ENCODE peak calls at places on chromosomes 1 and 21, in five cellular contexts. D, E, B, I and H are unnamed samples.

GRCh38 chr1:91564888-91565700 is 64.4 kb downstream of the CDC7 start:
- DNase-seq in D (no peak), I (no peak), E (no peak), B (no peak), H (no peak)

GRCh38 chr1:203557390-203557789 is 63.4 kb downstream of the OPTC start:
- DNase-seq in D (no peak), I (no peak), E (no peak), B (no peak), H (no peak)

GRCh38 chr21:46066843-46067331 is 31.0 kb upstream of the COL6A2 start:
- DNase-seq in I (no peak), E (no peak), B (no peak), D (no peak), H (peak)

GRCh38 chr1:244349103-244349531 is 102.6 kb downstream of the ADSS2 start:
- DNase-seq in I (no peak), E (no peak), D (no peak), B (no peak), H (no peak)

GRCh38 chr1:41483960-41484844 is at the start of gene EDN2:
- DNase-seq in D (no peak), E (peak), I (no peak), B (peak), H (peak)

GRCh38 chr1:98556521-98557158 is 104.9 kb upstream of the SNX7 start:
- DNase-seq in I (no peak), D (no peak), E (peak), B (no peak), H (peak)

GRCh38 chr1:248821101-248821500 is 4.6 kb downstream of the SH3BP5L start:
- DNase-seq in D (no peak), B (no peak), I (no peak), E (peak), H (no peak)

GRCh38 chr1:153880962-153881361 is 41.8 kb downstream of the GATAD2B start:
- DNase-seq in B (peak), I (no peak), D (peak), E (peak), H (peak)

GRCh38 chr1:67957026-67957425 is 93.4 kb downstream of the DIRAS3 start:
- DNase-seq in D (no peak), B (peak), E (no peak), I (no peak), H (no peak)

GRCh38 chr1:100584761-100585745 is 47.1 kb downstream of the GPR88 start:
- DNase-seq in D (no peak), I (no peak), B (no peak), E (no peak), H (no peak)

GRCh38 chr1:185652348-185652747 is 81.8 kb upstream of the HMCN1 start:
- DNase-seq in I (no peak), B (no peak), E (no peak), D (no peak), H (peak)

GRCh38 chr1:227136210-227136609 is 182.1 kb downstream of the CDC42BPA start:
- DNase-seq in I (no peak), D (no peak), E (no peak), B (no peak), H (no peak)

GRCh38 chr1:179366093-179366800 is 476 bp downstream of the AXDND1 start:
- DNase-seq in I (no peak), B (no peak), E (no peak), D (no peak), H (peak)

GRCh38 chr1:32351859-32352745 is 10.2 kb downstream of the FAM229A start:
- DNase-seq in D (peak), E (no peak), B (no peak), I (no peak), H (peak)

GRCh38 chr21:44532712-44533111 is 7.3 kb downstream of the KRTAP10-1 start:
- DNase-seq in E (no peak), B (no peak), I (no peak), D (no peak), H (no peak)

GRCh38 chr1:244087021-244087560 is 36.0 kb downstream of the ZBTB18 start:
- DNase-seq in D (no peak), E (no peak), I (no peak), B (no peak), H (no peak)